ENCODE peak calls at places on chromosomes 11 and 22, in nine cellular contexts. One of them, this sample, is unnamed.

GRCh38 chr22:45475876-45476514 is 26.7 kb upstream of the FBLN1 start:
- DNase-seq in hepatocyte: no peak
- DNase-seq in BE2C: no peak
- DNase-seq in heart right ventricle: peak; percentile 41
- DNase-seq in psoas muscle: peak; percentile 76
- DNase-seq in tibial artery: peak; percentile 89
- DNase-seq in ovary: peak; percentile 12
- DNase-seq in stomach: no peak
- DNase-seq in fibroblast of lung: no peak
- DNase-seq in this sample: no peak

GRCh38 chr11:60763692-60764369 is 7.2 kb downstream of the MS4A15 start:
- DNase-seq in hepatocyte: no peak
- DNase-seq in BE2C: no peak
- DNase-seq in heart right ventricle: no peak
- DNase-seq in psoas muscle: no peak
- DNase-seq in tibial artery: peak; percentile 49
- DNase-seq in ovary: no peak
- DNase-seq in stomach: no peak
- DNase-seq in fibroblast of lung: no peak
- DNase-seq in this sample: no peak

GRCh38 chr11:133957926-133958325 is 1.2 kb upstream of the IGSF9B start:
- DNase-seq in hepatocyte: no peak
- DNase-seq in BE2C: no peak
- DNase-seq in heart right ventricle: no peak
- DNase-seq in psoas muscle: no peak
- DNase-seq in tibial artery: no peak
- DNase-seq in ovary: no peak
- DNase-seq in stomach: no peak
- DNase-seq in fibroblast of lung: peak; percentile 61
- DNase-seq in this sample: no peak

GRCh38 chr11:102010776-102011500 is 36.3 kb upstream of the CFAP300 start:
- DNase-seq in hepatocyte: peak; percentile 89
- DNase-seq in BE2C: peak; percentile 19
- DNase-seq in heart right ventricle: peak; percentile 61
- DNase-seq in psoas muscle: peak; percentile 83
- DNase-seq in tibial artery: peak; percentile 76
- DNase-seq in ovary: no peak
- DNase-seq in stomach: peak; percentile 67
- DNase-seq in fibroblast of lung: peak; percentile 92
- DNase-seq in this sample: peak; percentile 83

GRCh38 chr11:106101797-106102196 is 24.3 kb downstream of the AASDHPPT start:
- DNase-seq in hepatocyte: no peak
- DNase-seq in BE2C: no peak
- DNase-seq in heart right ventricle: no peak
- DNase-seq in psoas muscle: no peak
- DNase-seq in tibial artery: no peak
- DNase-seq in ovary: no peak
- DNase-seq in stomach: no peak
- DNase-seq in fibroblast of lung: peak; percentile 63
- DNase-seq in this sample: peak; percentile 15

GRCh38 chr11:85664561-85665481 is at the start of gene CREBZF:
- DNase-seq in hepatocyte: peak; percentile 97
- DNase-seq in BE2C: peak; percentile 95
- DNase-seq in heart right ventricle: peak; percentile 94
- DNase-seq in psoas muscle: peak; percentile 97
- DNase-seq in tibial artery: peak; percentile 97
- DNase-seq in ovary: peak; percentile 96
- DNase-seq in stomach: peak; percentile 94
- DNase-seq in fibroblast of lung: peak; percentile 91
- DNase-seq in this sample: peak; percentile 96

GRCh38 chr11:46223252-46223513 is 54.3 kb upstream of the CREB3L1 start:
- DNase-seq in hepatocyte: no peak
- DNase-seq in BE2C: no peak
- DNase-seq in heart right ventricle: no peak
- DNase-seq in psoas muscle: no peak
- DNase-seq in tibial artery: no peak
- DNase-seq in ovary: no peak
- DNase-seq in stomach: no peak
- DNase-seq in fibroblast of lung: no peak
- DNase-seq in this sample: no peak

GRCh38 chr11:72411623-72412532 is 22.5 kb downstream of the CLPB start:
- DNase-seq in hepatocyte: no peak
- DNase-seq in BE2C: peak; percentile 98
- DNase-seq in heart right ventricle: no peak
- DNase-seq in psoas muscle: no peak
- DNase-seq in tibial artery: no peak
- DNase-seq in ovary: no peak
- DNase-seq in stomach: no peak
- DNase-seq in fibroblast of lung: peak; percentile 19
- DNase-seq in this sample: no peak

GRCh38 chr11:70158757-70159389 is 44.2 kb upstream of the FADD start:
- DNase-seq in hepatocyte: no peak
- DNase-seq in BE2C: no peak
- DNase-seq in heart right ventricle: no peak
- DNase-seq in psoas muscle: no peak
- DNase-seq in tibial artery: no peak
- DNase-seq in ovary: no peak
- DNase-seq in stomach: no peak
- DNase-seq in fibroblast of lung: no peak
- DNase-seq in this sample: no peak

GRCh38 chr11:76835928-76836612 is 24.6 kb upstream of the ACER3 start:
- DNase-seq in hepatocyte: peak; percentile 53
- DNase-seq in BE2C: no peak
- DNase-seq in heart right ventricle: no peak
- DNase-seq in psoas muscle: no peak
- DNase-seq in tibial artery: no peak
- DNase-seq in ovary: no peak
- DNase-seq in stomach: peak; percentile 83
- DNase-seq in fibroblast of lung: peak; percentile 67
- DNase-seq in this sample: peak; percentile 80

GRCh38 chr22:38867496-38868285 is 4.3 kb downstream of the CBX6 start:
- DNase-seq in hepatocyte: peak; percentile 5
- DNase-seq in BE2C: no peak
- DNase-seq in heart right ventricle: no peak
- DNase-seq in psoas muscle: no peak
- DNase-seq in tibial artery: peak; percentile 60
- DNase-seq in ovary: no peak
- DNase-seq in stomach: no peak
- DNase-seq in fibroblast of lung: no peak
- DNase-seq in this sample: no peak

GRCh38 chr11:72623052-72623451 is 51.2 kb downstream of the PDE2A start:
- DNase-seq in hepatocyte: no peak
- DNase-seq in BE2C: no peak
- DNase-seq in heart right ventricle: no peak
- DNase-seq in psoas muscle: no peak
- DNase-seq in tibial artery: no peak
- DNase-seq in ovary: no peak
- DNase-seq in stomach: no peak
- DNase-seq in fibroblast of lung: no peak
- DNase-seq in this sample: no peak

GRCh38 chr22:46726066-46726985 is 11.7 kb downstream of the CERK start:
- DNase-seq in hepatocyte: peak; percentile 39
- DNase-seq in BE2C: peak; percentile 55
- DNase-seq in heart right ventricle: no peak
- DNase-seq in psoas muscle: no peak
- DNase-seq in tibial artery: no peak
- DNase-seq in ovary: no peak
- DNase-seq in stomach: no peak
- DNase-seq in fibroblast of lung: no peak
- DNase-seq in this sample: no peak

DNA sequence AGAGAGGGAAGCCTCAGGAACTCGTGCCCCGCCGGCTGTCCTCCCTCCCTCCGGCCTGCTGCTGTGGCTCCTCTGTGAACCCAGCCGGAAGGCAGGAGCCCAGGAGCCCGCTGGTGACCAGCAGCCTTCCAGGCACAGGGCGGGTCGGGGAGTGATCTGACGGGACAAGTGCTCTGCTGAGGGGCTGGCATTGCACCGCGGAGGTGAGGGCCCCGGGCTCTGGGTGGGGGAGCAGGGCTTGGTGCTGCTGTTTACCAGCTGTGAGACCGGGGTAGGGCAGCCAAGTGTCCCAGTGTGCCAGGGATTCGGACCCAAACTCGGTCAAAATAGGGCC is 53.3 kb downstream of the FLRT1 start:
- DNase-seq in hepatocyte: no peak
- DNase-seq in BE2C: no peak
- DNase-seq in heart right ventricle: no peak
- DNase-seq in psoas muscle: no peak
- DNase-seq in tibial artery: no peak
- DNase-seq in ovary: no peak
- DNase-seq in stomach: no peak
- DNase-seq in fibroblast of lung: no peak
- DNase-seq in this sample: no peak
- H3K4me1 ChIP-seq in hepatocyte: peaks cover 56% of the 10 kb centered on the region
- H3K4me1 ChIP-seq in BE2C: peaks cover 26% of the 10 kb centered on the region
- H3K4me1 ChIP-seq in heart right ventricle: no peaks in the 10 kb centered on the region
- H3K4me1 ChIP-seq in psoas muscle: peaks cover 57% of the 10 kb centered on the region
- H3K4me1 ChIP-seq in tibial artery: peaks cover 9% of the 10 kb centered on the region
- H3K4me1 ChIP-seq in ovary: peaks cover 12% of the 10 kb centered on the region
- H3K4me1 ChIP-seq in stomach: peaks cover 4% of the 10 kb centered on the region
- H3K4me1 ChIP-seq in fibroblast of lung: no peaks in the 10 kb centered on the region
- H3K4me1 ChIP-seq in this sample: no peaks in the 10 kb centered on the region

DNA sequence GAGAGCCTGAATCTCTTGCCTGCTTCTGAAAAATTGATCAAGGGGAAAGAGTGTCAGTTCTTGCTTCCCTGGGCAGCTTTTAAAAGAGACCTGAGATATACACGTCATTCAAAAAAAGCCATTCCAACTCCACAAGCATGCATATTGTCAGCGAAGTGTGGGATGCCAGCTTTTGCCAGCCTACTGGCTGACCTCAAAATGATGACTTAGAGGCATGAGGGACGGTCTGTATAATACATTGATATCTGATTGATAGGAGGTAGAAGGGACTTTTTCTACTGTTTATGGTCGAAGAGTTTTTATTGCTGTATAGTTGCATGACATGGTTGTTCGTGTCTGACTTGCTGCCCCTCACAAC is 126.3 kb downstream of the MICAL2 start:
- DNase-seq in hepatocyte: no peak
- DNase-seq in BE2C: no peak
- DNase-seq in heart right ventricle: no peak
- DNase-seq in psoas muscle: no peak
- DNase-seq in tibial artery: no peak
- DNase-seq in ovary: no peak
- DNase-seq in stomach: no peak
- DNase-seq in fibroblast of lung: no peak
- DNase-seq in this sample: no peak
- TF ChIP-seq CTCF in hepatocyte: no peak
- TF ChIP-seq CTCF in BE2C: no peak
- TF ChIP-seq CTCF in heart right ventricle: no peak
- TF ChIP-seq CTCF in psoas muscle: no peak
- TF ChIP-seq CTCF in tibial artery: no peak
- TF ChIP-seq CTCF in ovary: no peak
- TF ChIP-seq CTCF in stomach: no peak
- TF ChIP-seq CTCF in fibroblast of lung: no peak
- TF ChIP-seq CTCF in this sample: no peak

GRCh38 chr11:8082391-8083087 is 1.5 kb downstream of the TUB start:
- DNase-seq in hepatocyte: peak; percentile 67
- DNase-seq in BE2C: peak; percentile 72
- DNase-seq in heart right ventricle: no peak
- DNase-seq in psoas muscle: no peak
- DNase-seq in tibial artery: no peak
- DNase-seq in ovary: no peak
- DNase-seq in stomach: no peak
- DNase-seq in fibroblast of lung: no peak
- DNase-seq in this sample: no peak

GRCh38 chr11:8080069-8080670 is 841 bp upstream of the TUB start:
- DNase-seq in hepatocyte: no peak
- DNase-seq in BE2C: no peak
- DNase-seq in heart right ventricle: no peak
- DNase-seq in psoas muscle: no peak
- DNase-seq in tibial artery: no peak
- DNase-seq in ovary: no peak
- DNase-seq in stomach: no peak
- DNase-seq in fibroblast of lung: no peak
- DNase-seq in this sample: no peak

GRCh38 chr11:8083088-8083395 is 2.0 kb downstream of the TUB start:
- DNase-seq in hepatocyte: no peak
- DNase-seq in BE2C: no peak
- DNase-seq in heart right ventricle: no peak
- DNase-seq in psoas muscle: no peak
- DNase-seq in tibial artery: no peak
- DNase-seq in ovary: no peak
- DNase-seq in stomach: no peak
- DNase-seq in fibroblast of lung: no peak
- DNase-seq in this sample: no peak

GRCh38 chr11:8080674-8081590 is at the start of gene TUB:
- DNase-seq in hepatocyte: peak; percentile 67
- DNase-seq in BE2C: peak; percentile 54
- DNase-seq in heart right ventricle: no peak
- DNase-seq in psoas muscle: no peak
- DNase-seq in tibial artery: no peak
- DNase-seq in ovary: peak; percentile 65
- DNase-seq in stomach: peak; percentile 26
- DNase-seq in fibroblast of lung: peak; percentile 28
- DNase-seq in this sample: peak; percentile 72

DNA sequence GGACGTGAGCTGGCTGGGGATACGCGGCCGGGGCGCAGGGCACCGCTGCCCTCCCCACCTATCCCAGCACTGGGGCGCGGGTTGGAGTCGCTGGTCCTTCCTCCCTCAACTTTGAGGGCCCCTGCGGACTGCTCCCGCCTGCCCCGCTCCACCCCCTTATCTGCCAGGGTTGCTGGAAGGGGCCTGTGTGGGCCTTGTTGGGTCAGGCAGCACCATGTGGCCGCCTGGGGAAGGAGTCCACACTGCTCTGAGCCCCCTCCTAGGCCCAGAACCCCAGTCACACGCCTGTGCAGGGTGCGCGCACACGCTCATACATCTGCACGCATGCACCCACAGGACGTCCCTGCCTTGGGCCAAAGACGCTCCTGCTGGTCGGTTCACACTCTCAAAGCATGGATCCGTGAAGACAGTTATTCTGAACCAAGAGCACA is 595 bp downstream of the TUB start:
- DNase-seq in hepatocyte: peak; percentile 19
- DNase-seq in BE2C: no peak
- DNase-seq in heart right ventricle: no peak
- DNase-seq in psoas muscle: no peak
- DNase-seq in tibial artery: no peak
- DNase-seq in ovary: peak; percentile 49
- DNase-seq in stomach: no peak
- DNase-seq in fibroblast of lung: peak; percentile 16
- DNase-seq in this sample: peak; percentile 29
- H3K4me3 ChIP-seq in hepatocyte: peak overlapping the region; percentile 42
- H3K4me3 ChIP-seq in BE2C: peak overlapping the region; percentile 76
- H3K4me3 ChIP-seq in heart right ventricle: peak overlapping the region; percentile 61
- H3K4me3 ChIP-seq in psoas muscle: peak overlapping the region; percentile 67
- H3K4me3 ChIP-seq in tibial artery: peak overlapping the region; percentile 63
- H3K4me3 ChIP-seq in ovary: peak overlapping the region; percentile 57
- H3K4me3 ChIP-seq in stomach: peak overlapping the region; percentile 70
- H3K4me3 ChIP-seq in fibroblast of lung: peak overlapping the region; percentile 65
- H3K4me3 ChIP-seq in this sample: peak overlapping the region; percentile 52

DNA sequence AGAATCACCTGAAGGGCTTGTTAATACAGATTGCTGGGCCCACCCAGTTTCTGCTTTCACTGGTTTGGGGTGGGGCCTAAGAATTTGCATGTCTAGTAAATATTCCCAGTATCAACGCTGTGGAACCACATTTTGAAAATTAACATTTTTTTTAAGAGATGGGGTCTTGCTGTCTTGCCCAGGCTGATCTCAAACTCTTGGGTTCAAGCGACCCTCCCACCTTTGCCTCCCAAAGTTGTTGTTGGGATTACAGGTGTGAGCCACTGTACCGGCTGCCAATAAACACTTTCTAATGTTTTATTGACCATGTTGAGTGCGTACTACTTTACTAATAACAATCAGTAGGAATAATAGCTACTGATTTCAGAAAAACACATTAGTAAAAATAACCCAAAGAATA is 2.5 kb downstream of the EIF4G2 start:
- DNase-seq in hepatocyte: no peak
- DNase-seq in BE2C: no peak
- DNase-seq in heart right ventricle: no peak
- DNase-seq in psoas muscle: no peak
- DNase-seq in tibial artery: no peak
- DNase-seq in ovary: no peak
- DNase-seq in stomach: no peak
- DNase-seq in fibroblast of lung: no peak
- DNase-seq in this sample: no peak
- H3K4me1 ChIP-seq in hepatocyte: peaks cover 21% of the 10 kb centered on the region
- H3K4me1 ChIP-seq in BE2C: no peaks in the 10 kb centered on the region
- H3K4me1 ChIP-seq in heart right ventricle: peaks cover 3% of the 10 kb centered on the region
- H3K4me1 ChIP-seq in psoas muscle: peaks cover 49% of the 10 kb centered on the region
- H3K4me1 ChIP-seq in tibial artery: peaks cover 40% of the 10 kb centered on the region
- H3K4me1 ChIP-seq in ovary: peaks cover 5% of the 10 kb centered on the region
- H3K4me1 ChIP-seq in stomach: peaks cover 20% of the 10 kb centered on the region
- H3K4me1 ChIP-seq in fibroblast of lung: peaks cover 9% of the 10 kb centered on the region
- H3K4me1 ChIP-seq in this sample: peaks cover 12% of the 10 kb centered on the region